ENCODE peak calls at places on chromosomes 7 and 10, in six cellular contexts. N, Y, I, F, B and C are unnamed samples.

GRCh38 chr7:44449531-44449930 is 40.9 kb downstream of the NUDCD3 start:
- DNase-seq in F (no peak), B (no peak), Y (no peak), I (no peak), N (no peak), C (no peak)

GRCh38 chr10:81018898-81019890 is 481.5 kb downstream of the SH2D4B start:
- DNase-seq in F (peak), N (peak), I (peak), B (no peak), Y (no peak), C (peak)

GRCh38 chr7:30285531-30286284 is 1.3 kb downstream of the ZNRF2 start:
- DNase-seq in B (peak), Y (no peak), I (peak), N (peak), F (peak), C (peak)

GRCh38 chr7:30135551-30136271 is 925 bp downstream of the MTURN start:
- DNase-seq in F (peak), B (peak), N (peak), I (peak), Y (no peak), C (peak)

GRCh38 chr10:80090120-80090519 is 11.7 kb downstream of the TMEM254 start:
- DNase-seq in Y (no peak), F (no peak), B (no peak), N (no peak), I (no peak), C (no peak)

GRCh38 chr7:135493362-135493761 is 16.5 kb downstream of the CNOT4 start:
- DNase-seq in B (no peak), F (peak), Y (no peak), N (no peak), I (no peak), C (no peak)

GRCh38 chr7:101891936-101892640 is 74.7 kb downstream of the CUX1 start:
- DNase-seq in N (no peak), I (no peak), B (no peak), Y (no peak), F (no peak), C (peak)

GRCh38 chr7:135645296-135645904 is 16.9 kb upstream of the STMP1 start:
- DNase-seq in F (peak), Y (no peak), B (no peak), N (peak), I (peak), C (peak)

GRCh38 chr7:33880787-33881186 is 24.6 kb upstream of the BMPER start:
- DNase-seq in N (no peak), B (no peak), F (no peak), Y (no peak), I (no peak), C (no peak)

GRCh38 chr10:75959209-75959608 is 527.8 kb downstream of the LRMDA start:
- DNase-seq in Y (no peak), F (peak), N (no peak), I (no peak), B (no peak), C (no peak)

GRCh38 chr10:74738985-74739567 is 87.3 kb upstream of the KAT6B start:
- DNase-seq in I (no peak), N (no peak), F (peak), Y (peak), B (peak), C (no peak)

GRCh38 chr7:112411186-112411795 is 39.0 kb upstream of the IFRD1 start:
- DNase-seq in Y (no peak), B (no peak), N (no peak), I (peak), F (peak), C (no peak)

GRCh38 chr7:94060772-94061171 is 56.6 kb upstream of the BET1 start:
- DNase-seq in Y (no peak), B (no peak), I (no peak), F (no peak), N (no peak), C (no peak)

GRCh38 chr10:22369433-22370072 is 24.3 kb downstream of the SPAG6 start:
- DNase-seq in Y (no peak), N (no peak), F (no peak), B (no peak), I (no peak), C (peak)

GRCh38 chr7:76077435-76077834 is 29.5 kb downstream of the MDH2 start:
- DNase-seq in I (no peak), F (no peak), Y (no peak), N (no peak), B (no peak), C (peak)

GRCh38 chr7:155916926-155917655 is 104.8 kb upstream of the SHH start:
- DNase-seq in B (no peak), I (no peak), N (no peak), F (no peak), Y (no peak), C (no peak)

GRCh38 chr7:155581954-155582353 is 35.6 kb upstream of the CNPY1 start:
- DNase-seq in B (no peak), N (no peak), I (no peak), F (no peak), Y (no peak), C (no peak)

GRCh38 chr7:74009719-74010118 is 18.3 kb upstream of the ELN start:
- DNase-seq in Y (no peak), B (no peak), N (no peak), I (no peak), F (no peak), C (no peak)

GRCh38 chr10:78028438-78029293 is 649 bp downstream of the POLR3A start:
- DNase-seq in I (no peak), Y (no peak), F (peak), N (no peak), B (no peak), C (no peak)

GRCh38 chr10:101670635-101671034 is 24.3 kb downstream of the FBXW4 start:
- DNase-seq in F (no peak), B (no peak), I (no peak), N (no peak), Y (peak), C (no peak)

GRCh38 chr7:102856036-102856435 is 56.8 kb upstream of the LRRC17 start:
- DNase-seq in F (no peak), Y (no peak), N (no peak), B (no peak), I (no peak), C (no peak)

GRCh38 chr10:105770813-105771212 is 1129.7 kb downstream of the SORCS3 start:
- DNase-seq in Y (no peak), F (no peak), B (no peak), I (no peak), N (no peak), C (no peak)

GRCh38 chr7:55490099-55490498 is 82.2 kb downstream of the VOPP1 start:
- DNase-seq in N (no peak), B (no peak), I (peak), F (no peak), Y (no peak), C (no peak)

GRCh38 chr10:103590060-103590459 is 96.6 kb downstream of the NEURL1 start:
- DNase-seq in N (no peak), Y (no peak), I (peak), B (no peak), F (no peak), C (no peak)

GRCh38 chr10:96512524-96512991 is 1.2 kb downstream of the TLL2 start:
- DNase-seq in F (no peak), Y (no peak), B (peak), N (no peak), I (peak), C (no peak)

GRCh38 chr7:1531263-1531978 is 919 bp downstream of the MAFK start:
- DNase-seq in N (no peak), F (no peak), B (no peak), I (peak), Y (no peak), C (no peak)

GRCh38 chr10:123139521-123140163 is 3.9 kb downstream of the HMX3 start:
- DNase-seq in N (peak), B (peak), I (no peak), Y (no peak), F (peak), C (no peak)

GRCh38 chr10:46006219-46006618 is 24.2 kb downstream of the NCOA4 start:
- DNase-seq in F (no peak), N (no peak), Y (no peak), I (no peak), B (no peak), C (no peak)

GRCh38 chr7:21717323-21717722 is 174.5 kb downstream of the DNAH11 start:
- DNase-seq in Y (no peak), N (no peak), B (no peak), F (no peak), I (no peak), C (no peak)

GRCh38 chr7:21719846-21720245 is 177.0 kb downstream of the DNAH11 start:
- DNase-seq in I (no peak), F (no peak), N (no peak), B (no peak), Y (no peak), C (no peak)

GRCh38 chr7:21724562-21724961 is 181.7 kb downstream of the DNAH11 start:
- DNase-seq in F (no peak), B (no peak), I (no peak), Y (no peak), N (no peak), C (no peak)

GRCh38 chr7:21722371-21722770 is 179.5 kb downstream of the DNAH11 start:
- DNase-seq in Y (no peak), I (no peak), F (no peak), N (no peak), B (no peak), C (no peak)
- TF ChIP-seq CTCF in Y (peak), I (peak), F (no peak), N (no peak), B (peak), C (peak)

GRCh38 chr7:70670288-70670687 is 461.7 kb upstream of the GALNT17 start:
- DNase-seq in N (no peak), Y (no peak), I (no peak), B (no peak), F (no peak), C (no peak)

GRCh38 chr7:70665997-70666396 is 465.9 kb upstream of the GALNT17 start:
- DNase-seq in I (no peak), F (no peak), Y (no peak), N (no peak), B (no peak), C (no peak)

GRCh38 chr7:70673833-70674232 is 458.1 kb upstream of the GALNT17 start:
- DNase-seq in F (no peak), I (peak), Y (no peak), N (no peak), B (no peak), C (no peak)

GRCh38 chr7:70668606-70669358 is 463.2 kb upstream of the GALNT17 start:
- DNase-seq in F (no peak), I (no peak), Y (peak), B (no peak), N (no peak), C (no peak)

GRCh38 chr7:70669859-70670258 is 462.1 kb upstream of the GALNT17 start:
- DNase-seq in I (no peak), B (no peak), N (no peak), Y (no peak), F (no peak), C (no peak)
- H3K4me3 ChIP-seq in I (no peak), B (no peak), N (no peak), Y (no peak), F (no peak), C (no peak)

GRCh38 chr10:71493741-71494140 is 97.0 kb downstream of the CDH23 start:
- DNase-seq in B (no peak), F (no peak), Y (no peak), N (no peak), I (no peak), C (no peak)
- TF ChIP-seq GABPA in B (no peak), F (no peak), Y (no peak), N (no peak), I (no peak), C (no peak)

GRCh38 chr7:23520582-23520981 is 11.2 kb downstream of the TRA2A start:
- DNase-seq in F (no peak), N (no peak), B (peak), I (no peak), Y (no peak), C (no peak)
- TF ChIP-seq CTCF in F (peak), N (peak), B (no peak), I (peak), Y (no peak), C (no peak)

GRCh38 chr10:4663162-4663992 is 162.6 kb upstream of the AKR1E2 start:
- DNase-seq in N (peak), F (peak), I (no peak), Y (peak), B (no peak), C (peak)

GRCh38 chr10:4656576-4657194 is 169.3 kb upstream of the AKR1E2 start:
- DNase-seq in Y (no peak), I (peak), N (peak), F (peak), B (no peak), C (no peak)

GRCh38 chr10:4661572-4662255 is 164.3 kb upstream of the AKR1E2 start:
- DNase-seq in N (no peak), Y (no peak), F (peak), B (no peak), I (no peak), C (no peak)

GRCh38 chr10:4658777-4659176 is 167.2 kb upstream of the AKR1E2 start:
- DNase-seq in Y (no peak), F (peak), B (no peak), N (no peak), I (no peak), C (no peak)

GRCh38 chr10:4662576-4663161 is 163.3 kb upstream of the AKR1E2 start:
- DNase-seq in F (no peak), I (no peak), B (no peak), Y (no peak), N (no peak), C (no peak)
- H3K4me3 ChIP-seq in F (no peak), I (no peak), B (no peak), Y (no peak), N (no peak), C (no peak)

DNA sequence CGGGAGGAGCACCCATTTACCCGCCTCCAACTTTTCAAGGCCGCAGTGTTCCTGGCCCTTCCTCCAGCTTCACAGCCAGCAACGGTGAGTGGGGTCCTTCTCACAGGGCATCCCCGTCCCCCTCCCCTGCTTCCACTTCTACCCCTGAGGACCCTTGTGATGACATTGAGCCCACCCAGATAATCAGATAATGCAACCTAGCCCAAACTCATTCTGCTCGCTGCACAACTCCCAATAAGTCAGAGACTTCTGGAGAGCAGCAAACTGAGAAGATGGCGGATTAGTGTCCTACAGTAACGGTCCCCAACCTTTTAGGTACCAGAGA is 74.5 kb downstream of the OAT start:
- DNase-seq in N (no peak), I (no peak), F (no peak), B (no peak), Y (no peak), C (no peak)
- TF ChIP-seq GABPA in N (no peak), I (no peak), F (no peak), B (no peak), Y (no peak), C (no peak)

DNA sequence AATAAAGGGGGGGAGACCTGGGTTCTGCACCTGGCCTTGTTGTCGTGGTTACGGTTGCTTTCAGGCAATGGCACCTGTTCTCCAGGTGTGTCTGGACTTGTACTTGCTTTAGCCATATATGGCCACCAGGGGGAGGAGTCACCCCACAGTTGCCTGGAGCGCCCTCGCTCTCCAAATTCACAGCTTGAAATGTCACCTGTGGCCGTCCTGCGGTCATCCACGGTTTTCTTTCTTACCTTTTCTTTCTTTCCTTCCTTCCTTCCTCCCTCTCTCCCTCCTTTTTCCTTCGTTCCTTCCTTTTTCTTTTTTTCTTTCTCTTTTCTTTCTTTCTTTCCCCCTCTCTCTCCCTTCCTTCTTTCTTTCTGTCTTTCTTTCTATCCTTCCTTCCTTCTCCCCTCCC is 157.2 kb upstream of the ZNF92 start:
- DNase-seq in B (peak), I (peak), N (no peak), Y (no peak), F (peak), C (no peak)
- TF ChIP-seq CTCF in B (peak), I (peak), N (peak), Y (peak), F (peak), C (peak)